ENCODE peak calls at places on chromosomes 1 and 21, in five cellular contexts. One of them, this sample, is unnamed.

GRCh38 chr21:33562389-33562788 is 19.6 kb downstream of the SON start:
- DNase-seq in psoas muscle: no peak
- DNase-seq in endothelial cell: no peak
- DNase-seq in H7: no peak
- DNase-seq in effector CD4-positive, alpha-beta T cell: no peak
- DNase-seq in this sample: no peak

GRCh38 chr1:2276803-2277580 is 48.9 kb downstream of the SKI start:
- DNase-seq in psoas muscle: peak
- DNase-seq in effector CD4-positive, alpha-beta T cell: no peak
- DNase-seq in H7: no peak
- DNase-seq in endothelial cell: no peak
- DNase-seq in this sample: no peak

GRCh38 chr21:38910390-38911008 is 104.8 kb downstream of the ETS2 start:
- DNase-seq in endothelial cell: no peak
- DNase-seq in effector CD4-positive, alpha-beta T cell: no peak
- DNase-seq in H7: no peak
- DNase-seq in psoas muscle: no peak
- DNase-seq in this sample: peak

GRCh38 chr1:233158322-233158721 is 137.2 kb downstream of the PCNX2 start:
- DNase-seq in psoas muscle: no peak
- DNase-seq in H7: no peak
- DNase-seq in effector CD4-positive, alpha-beta T cell: no peak
- DNase-seq in endothelial cell: no peak
- DNase-seq in this sample: no peak

GRCh38 chr1:36206323-36206858 is 17.9 kb upstream of the THRAP3 start:
- DNase-seq in H7: no peak
- DNase-seq in endothelial cell: no peak
- DNase-seq in psoas muscle: no peak
- DNase-seq in effector CD4-positive, alpha-beta T cell: no peak
- DNase-seq in this sample: no peak

GRCh38 chr21:34243562-34243961 is 120.2 kb upstream of the KCNE2 start:
- DNase-seq in endothelial cell: peak
- DNase-seq in effector CD4-positive, alpha-beta T cell: no peak
- DNase-seq in H7: peak
- DNase-seq in psoas muscle: no peak
- DNase-seq in this sample: peak

GRCh38 chr1:114745351-114745750 is 12.4 kb downstream of the CSDE1 start:
- DNase-seq in H7: no peak
- DNase-seq in endothelial cell: no peak
- DNase-seq in psoas muscle: no peak
- DNase-seq in effector CD4-positive, alpha-beta T cell: no peak
- DNase-seq in this sample: no peak

GRCh38 chr1:149995927-149996326 is 14.6 kb downstream of the OTUD7B start:
- DNase-seq in H7: no peak
- DNase-seq in psoas muscle: no peak
- DNase-seq in endothelial cell: no peak
- DNase-seq in effector CD4-positive, alpha-beta T cell: no peak
- DNase-seq in this sample: no peak

GRCh38 chr1:163673756-163674155 is 352.0 kb downstream of the NUF2 start:
- DNase-seq in H7: no peak
- DNase-seq in psoas muscle: no peak
- DNase-seq in effector CD4-positive, alpha-beta T cell: no peak
- DNase-seq in endothelial cell: no peak
- DNase-seq in this sample: no peak

GRCh38 chr1:39653546-39654031 is 14.1 kb upstream of the HEYL start:
- DNase-seq in endothelial cell: peak
- DNase-seq in effector CD4-positive, alpha-beta T cell: peak
- DNase-seq in psoas muscle: peak
- DNase-seq in H7: peak
- DNase-seq in this sample: peak

GRCh38 chr1:1063945-1064831 is 9.9 kb downstream of the RNF223 start:
- DNase-seq in effector CD4-positive, alpha-beta T cell: peak
- DNase-seq in psoas muscle: peak
- DNase-seq in endothelial cell: peak
- DNase-seq in H7: peak
- DNase-seq in this sample: peak

GRCh38 chr1:195195423-195196057 is 1412.7 kb downstream of the KCNT2 start:
- DNase-seq in H7: no peak
- DNase-seq in effector CD4-positive, alpha-beta T cell: no peak
- DNase-seq in psoas muscle: no peak
- DNase-seq in endothelial cell: no peak
- DNase-seq in this sample: no peak

GRCh38 chr21:41349607-41350390 is 12.0 kb upstream of the MX2 start:
- DNase-seq in psoas muscle: no peak
- DNase-seq in endothelial cell: no peak
- DNase-seq in effector CD4-positive, alpha-beta T cell: no peak
- DNase-seq in H7: peak
- DNase-seq in this sample: no peak